ENCODE peak calls at places on chromosomes 1 and 21, in six cellular contexts. S is stomach; K is heart right ventricle; H is CD8-positive, alpha-beta memory T cell; L is neuronal stem cell; Q is CD8-positive, alpha-beta T cell. C is an unnamed sample.

GRCh38 chr1:57137980-57138379 is 172.2 kb upstream of the C8B start:
- DNase-seq in H (no peak), Q (no peak), K (no peak), S (no peak), L (no peak), C (no peak)

GRCh38 chr1:157269656-157270375 is 131.6 kb upstream of the ETV3 start:
- DNase-seq in S (no peak), L (no peak), K (no peak), H (no peak), Q (no peak), C (no peak)

GRCh38 chr1:180849031-180849775 is 63.5 kb upstream of the KIAA1614 start:
- DNase-seq in K (no peak), S (no peak), H (no peak), L (no peak), Q (no peak), C (no peak)

GRCh38 chr1:229835226-229835625 is 209.2 kb downstream of the URB2 start:
- DNase-seq in Q (no peak), H (no peak), L (no peak), K (no peak), S (no peak), C (no peak)

GRCh38 chr1:117060441-117061317 is 553 bp downstream of the TTF2 start:
- DNase-seq in S (no peak), Q (no peak), L (no peak), K (no peak), H (no peak), C (no peak)

GRCh38 chr1:54610048-54610447 is 13.3 kb downstream of the FAM151A start:
- DNase-seq in S (no peak), H (no peak), L (no peak), K (no peak), Q (no peak), C (no peak)

GRCh38 chr1:55930931-55931271 is 648.5 kb downstream of the PLPP3 start:
- DNase-seq in S (no peak), Q (no peak), L (no peak), H (no peak), K (no peak), C (no peak)

GRCh38 chr1:203244776-203245175 is 15.3 kb upstream of the CHIT1 start:
- DNase-seq in Q (no peak), H (no peak), L (no peak), K (no peak), S (no peak), C (no peak)

GRCh38 chr1:214285622-214286440 is 4.9 kb downstream of the SMYD2 start:
- DNase-seq in S (no peak), H (no peak), K (no peak), Q (no peak), L (no peak), C (no peak)

GRCh38 chr1:234777850-234778214 is 167.9 kb upstream of the IRF2BP2 start:
- DNase-seq in H (no peak), K (no peak), L (no peak), Q (no peak), S (no peak), C (no peak)

GRCh38 chr1:244659694-244660093 is 6.8 kb downstream of the DESI2 start:
- DNase-seq in H (no peak), L (no peak), Q (no peak), S (no peak), K (no peak), C (no peak)

GRCh38 chr1:66503841-66504470 is 30.0 kb upstream of the SGIP1 start:
- DNase-seq in L (peak), K (no peak), Q (no peak), H (no peak), S (peak), C (no peak)

GRCh38 chr1:67441183-67441582 is 11.0 kb upstream of the SERBP1 start:
- DNase-seq in L (no peak), Q (peak), S (peak), K (no peak), H (no peak), C (no peak)

GRCh38 chr1:34460193-34460592 is 283.5 kb downstream of the C1orf94 start:
- DNase-seq in L (peak), Q (no peak), S (peak), H (peak), K (no peak), C (no peak)

GRCh38 chr1:97186381-97186780 is 464.8 kb downstream of the PTBP2 start:
- DNase-seq in S (no peak), H (no peak), Q (no peak), L (no peak), K (no peak), C (no peak)

GRCh38 chr1:21290546-21290944 is 282 bp upstream of the ECE1 start:
- DNase-seq in H (no peak), Q (no peak), K (no peak), S (no peak), L (no peak), C (no peak)

GRCh38 chr1:39590546-39590945 is 14.0 kb upstream of the PABPC4 start:
- DNase-seq in S (no peak), H (no peak), K (no peak), L (no peak), Q (no peak), C (no peak)

GRCh38 chr1:8335246-8335645 is 17.3 kb downstream of the SLC45A1 start:
- DNase-seq in K (no peak), Q (no peak), H (no peak), S (no peak), L (no peak), C (no peak)

GRCh38 chr1:234823191-234824176 is 213.5 kb upstream of the IRF2BP2 start:
- DNase-seq in K (no peak), L (no peak), S (no peak), Q (no peak), H (no peak), C (no peak)

GRCh38 chr1:3614755-3615742 is 3.7 kb upstream of the MEGF6 start:
- DNase-seq in H (no peak), S (peak), K (no peak), L (no peak), Q (no peak), C (no peak)

GRCh38 chr1:39816431-39817090 is 27.9 kb upstream of the BMP8B start:
- DNase-seq in K (peak), S (peak), Q (peak), L (peak), H (peak), C (no peak)

GRCh38 chr1:246512230-246512629 is 5.2 kb upstream of the SMYD3 start:
- DNase-seq in S (no peak), H (no peak), L (no peak), K (no peak), Q (no peak), C (no peak)

GRCh38 chr21:41207401-41208388 is 39.7 kb downstream of the BACE2 start:
- DNase-seq in K (peak), H (no peak), Q (no peak), L (no peak), S (peak), C (no peak)

GRCh38 chr1:155120253-155120652 is 7.4 kb upstream of the EFNA1 start:
- DNase-seq in L (no peak), S (no peak), K (no peak), Q (no peak), H (no peak), C (no peak)

GRCh38 chr1:222931018-222931417 is 116.2 kb downstream of the DISP1 start:
- DNase-seq in K (no peak), S (no peak), H (no peak), L (no peak), Q (no peak), C (no peak)

GRCh38 chr21:28216976-28217523 is 775.6 kb downstream of the LTN1 start:
- DNase-seq in K (no peak), H (no peak), L (no peak), S (no peak), Q (no peak), C (no peak)

GRCh38 chr1:48001696-48002095 is 4.5 kb upstream of the TRABD2B start:
- DNase-seq in H (no peak), Q (no peak), L (no peak), S (no peak), K (no peak), C (no peak)

GRCh38 chr1:91736999-91737615 is 148.8 kb downstream of the TGFBR3 start:
- DNase-seq in S (no peak), H (no peak), K (no peak), L (peak), Q (no peak), C (peak)
- H3K27ac ChIP-seq in S (peak), H (no peak), K (peak), L (peak), Q (no peak), C (peak)

GRCh38 chr21:35227774-35228173 is 178.7 kb upstream of the RUNX1 start:
- DNase-seq in L (no peak), K (no peak), H (no peak), S (no peak), Q (no peak), C (no peak)

GRCh38 chr21:35223480-35224156 is 174.5 kb upstream of the RUNX1 start:
- DNase-seq in K (no peak), Q (no peak), H (no peak), S (no peak), L (no peak), C (no peak)

GRCh38 chr21:35226960-35227741 is 178.0 kb upstream of the RUNX1 start:
- DNase-seq in H (peak), Q (peak), S (no peak), L (no peak), K (no peak), C (no peak)

GRCh38 chr21:35225573-35225972 is 176.5 kb upstream of the RUNX1 start:
- DNase-seq in K (no peak), L (no peak), S (no peak), Q (no peak), H (no peak), C (no peak)

GRCh38 chr21:35226302-35226701 is 177.2 kb upstream of the RUNX1 start:
- DNase-seq in H (no peak), K (no peak), L (no peak), S (peak), Q (no peak), C (no peak)
- H3K27ac ChIP-seq in H (peak), K (peak), L (no peak), S (no peak), Q (peak), C (no peak)

GRCh38 chr1:205272541-205272940 is 44.8 kb downstream of the TMCC2 start:
- DNase-seq in H (no peak), L (no peak), Q (no peak), S (no peak), K (no peak), C (no peak)
- H3K27ac ChIP-seq in H (no peak), L (peak), Q (no peak), S (no peak), K (no peak), C (no peak)

GRCh38 chr1:151540021-151540981 is at the start of gene TUFT1:
- DNase-seq in S (peak), H (peak), L (peak), K (peak), Q (peak), C (peak)
- H3K27ac ChIP-seq in S (peak), H (peak), L (peak), K (peak), Q (peak), C (peak)

DNA sequence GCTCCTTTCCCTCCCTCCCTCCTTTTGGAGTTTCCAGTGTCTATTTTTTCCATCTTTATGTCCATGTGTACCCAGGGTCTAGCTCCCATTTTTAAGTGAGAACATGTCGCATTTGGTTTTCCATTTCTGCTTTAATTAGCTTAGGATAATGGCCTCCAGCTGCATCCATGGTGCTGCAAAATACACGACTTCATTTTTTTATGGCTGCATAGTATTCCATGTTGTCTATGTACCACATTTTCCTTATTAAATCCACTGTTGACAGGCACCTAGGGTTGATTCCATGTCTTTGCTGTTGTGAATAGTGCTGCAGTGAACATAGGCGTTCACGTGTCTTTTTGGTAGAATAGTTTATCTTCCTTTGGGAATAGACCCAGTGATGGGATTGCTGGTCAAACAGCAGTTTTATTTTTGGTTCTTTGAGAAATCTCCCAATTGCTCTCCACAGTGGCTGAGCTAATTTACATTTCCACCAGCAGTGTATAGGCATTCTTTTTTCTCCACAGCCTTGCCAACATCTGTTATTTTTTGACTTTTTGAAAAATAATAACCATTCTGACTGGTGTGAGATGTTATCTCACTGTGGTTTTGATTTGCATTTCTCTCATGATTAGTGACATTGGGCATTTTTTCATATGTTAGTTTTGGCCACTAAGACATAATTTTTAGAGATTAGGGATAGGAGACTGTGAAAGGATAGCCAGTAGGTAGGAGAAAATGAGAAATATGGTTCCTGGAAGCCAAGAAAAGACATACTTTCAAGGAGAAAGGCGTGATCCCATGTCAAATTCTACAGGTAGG is 50.4 kb downstream of the ADAMTS1 start:
- DNase-seq in K (no peak), S (no peak), H (no peak), Q (no peak), L (no peak), C (no peak)
- H3K27ac ChIP-seq in K (peak), S (peak), H (no peak), Q (no peak), L (no peak), C (no peak)

DNA sequence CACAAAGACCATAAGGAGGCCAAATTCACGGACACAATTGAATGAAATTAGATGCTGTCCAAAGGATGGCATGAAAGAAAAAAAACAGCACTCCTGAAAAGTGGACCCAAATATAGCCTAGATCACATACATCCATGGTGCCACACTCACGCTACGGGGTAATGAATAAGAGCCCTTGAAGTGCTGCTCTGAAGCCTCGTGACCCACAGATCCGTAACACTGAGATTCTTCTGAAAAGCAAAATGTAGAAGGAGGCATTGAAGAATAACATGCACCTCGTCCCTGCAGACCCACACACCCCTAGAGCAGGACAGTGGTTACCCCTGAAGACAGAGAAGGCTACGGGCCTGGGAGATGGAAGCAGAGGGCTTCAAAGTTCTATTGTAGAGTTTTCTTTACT is 3.9 kb upstream of the ITGB2 start:
- DNase-seq in L (no peak), H (no peak), S (no peak), K (no peak), Q (no peak), C (no peak)
- H3K27ac ChIP-seq in L (no peak), H (no peak), S (peak), K (no peak), Q (no peak), C (peak)

DNA sequence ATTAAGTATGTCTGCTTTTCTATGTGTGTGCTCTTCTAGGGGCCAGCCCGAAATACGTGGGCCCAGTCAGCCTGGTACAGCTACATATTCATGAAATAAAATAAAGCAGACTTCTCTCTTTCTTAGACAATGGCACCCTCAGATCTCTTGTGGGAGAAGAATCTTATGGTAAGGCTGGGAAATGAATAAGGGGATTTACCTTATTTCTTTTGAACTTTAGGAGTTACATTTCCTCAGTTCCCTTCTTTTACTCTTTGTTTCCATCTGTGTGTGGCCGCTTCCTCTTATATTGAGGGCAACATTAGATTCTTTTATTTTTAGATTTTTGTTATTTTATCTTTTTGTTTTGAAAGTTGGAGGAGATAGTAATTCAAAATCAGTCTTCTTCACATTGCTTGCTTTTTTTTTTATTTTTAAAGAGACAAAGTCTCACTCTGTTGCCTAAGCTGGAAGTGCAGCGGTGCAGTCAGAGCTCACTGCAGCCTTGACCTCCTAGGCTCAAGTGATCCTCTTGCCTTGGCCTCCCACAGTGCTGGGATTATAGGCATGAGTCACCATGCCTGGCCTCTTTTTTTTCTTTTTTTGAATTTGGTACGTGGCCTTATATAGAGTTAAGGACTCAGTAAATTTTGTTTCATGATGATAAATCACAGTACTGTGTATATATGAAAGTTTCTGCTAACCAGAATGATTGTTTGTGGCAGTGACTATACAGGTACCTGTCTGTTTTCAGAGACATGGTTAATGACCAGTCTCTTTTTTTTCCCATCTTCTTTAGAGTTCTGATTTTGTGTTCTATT is 9.1 kb downstream of the LAMC1 start:
- DNase-seq in K (no peak), H (no peak), S (no peak), Q (no peak), L (no peak), C (no peak)
- H3K27ac ChIP-seq in K (no peak), H (no peak), S (peak), Q (no peak), L (no peak), C (no peak)

GRCh38 chr1:215650446-215651149 is 83.5 kb downstream of the KCTD3 start:
- DNase-seq in H (no peak), L (no peak), Q (no peak), K (no peak), S (no peak), C (no peak)
- H3K27ac ChIP-seq in H (no peak), L (no peak), Q (no peak), K (no peak), S (no peak), C (no peak)